ENCODE peak calls at places on chromosomes 16 and 17, in four cellular contexts. J, H, K and I are unnamed samples.

GRCh38 chr17:29977836-29978235 is 36.4 kb downstream of the EFCAB5 start:
- DNase-seq in J (no peak), H (no peak), K (no peak), I (no peak)

GRCh38 chr16:24135624-24136296 is 120.4 kb upstream of the CACNG3 start:
- DNase-seq in J (no peak), H (no peak), K (peak; percentile 88), I (no peak)

GRCh38 chr16:22225060-22225459 is 19.0 kb downstream of the EEF2K start:
- DNase-seq in J (no peak), H (no peak), K (no peak), I (no peak)

GRCh38 chr16:30437511-30438046 is 7.7 kb upstream of the DCTPP1 start:
- DNase-seq in J (no peak), H (no peak), K (no peak), I (no peak)

GRCh38 chr17:81400154-81400938 is 5.1 kb downstream of the BAHCC1 start:
- DNase-seq in J (peak; percentile 74), H (no peak), K (peak; percentile 70), I (no peak)

GRCh38 chr17:14201087-14201486 is 35.6 kb downstream of the CDRT15 start:
- DNase-seq in J (no peak), H (no peak), K (no peak), I (no peak)

GRCh38 chr16:89166696-89167424 is 4.7 kb upstream of the CDH15 start:
- DNase-seq in J (no peak), H (no peak), K (peak; percentile 48), I (no peak)

GRCh38 chr17:61379457-61380216 is 20.0 kb upstream of the TBX2 start:
- DNase-seq in J (no peak), H (no peak), K (no peak), I (no peak)

GRCh38 chr16:24986512-24987303 is 28.5 kb downstream of the ARHGAP17 start:
- DNase-seq in J (no peak), H (no peak), K (peak; percentile 89), I (no peak)

GRCh38 chr16:79723583-79724168 is 123.1 kb upstream of the MAF start:
- DNase-seq in J (no peak), H (no peak), K (no peak), I (no peak)

GRCh38 chr16:75319513-75320401 is 68.3 kb upstream of the BCAR1 start:
- DNase-seq in J (no peak), H (peak; percentile 78), K (no peak), I (no peak)

GRCh38 chr17:81349397-81350319 is 45.6 kb upstream of the BAHCC1 start:
- DNase-seq in J (no peak), H (no peak), K (peak; percentile 95), I (peak; percentile 61)

GRCh38 chr16:19382084-19382801 is 35.4 kb upstream of the TMC5 start:
- DNase-seq in J (no peak), H (no peak), K (no peak), I (no peak)

GRCh38 chr17:79082311-79083190 is 7.9 kb downstream of the ENGASE start:
- DNase-seq in J (peak; percentile 91), H (no peak), K (peak; percentile 66), I (peak; percentile 22)

GRCh38 chr17:83179378-83179777 is 100.0 kb downstream of the METRNL start:
- DNase-seq in J (no peak), H (no peak), K (no peak), I (no peak)

GRCh38 chr17:79073706-79074088 is 927 bp upstream of the ENGASE start:
- DNase-seq in J (no peak), H (no peak), K (no peak), I (no peak)

GRCh38 chr16:70522216-70523000 is 946 bp downstream of the COG4 start:
- DNase-seq in J (no peak), H (no peak), K (peak; percentile 11), I (no peak)

GRCh38 chr16:15396948-15397594 is 1.5 kb downstream of the MPV17L start:
- DNase-seq in J (no peak), H (no peak), K (no peak), I (no peak)

GRCh38 chr16:65004570-65004969 is 117.3 kb downstream of the CDH11 start:
- DNase-seq in J (no peak), H (no peak), K (no peak), I (no peak)

GRCh38 chr16:57371494-57372371 is 557 bp upstream of the CX3CL1 start:
- DNase-seq in J (no peak), H (no peak), K (no peak), I (no peak)

GRCh38 chr16:84532855-84533486 is 28.5 kb upstream of the MEAK7 start:
- DNase-seq in J (no peak), H (no peak), K (peak; percentile 49), I (no peak)

GRCh38 chr16:84534815-84535214 is 30.4 kb upstream of the MEAK7 start:
- DNase-seq in J (no peak), H (no peak), K (no peak), I (no peak)

GRCh38 chr16:84529607-84530006 is 25.1 kb upstream of the MEAK7 start:
- DNase-seq in J (no peak), H (no peak), K (no peak), I (no peak)

GRCh38 chr16:84530590-84530989 is 26.1 kb upstream of the MEAK7 start:
- DNase-seq in J (no peak), H (no peak), K (no peak), I (no peak)

DNA sequence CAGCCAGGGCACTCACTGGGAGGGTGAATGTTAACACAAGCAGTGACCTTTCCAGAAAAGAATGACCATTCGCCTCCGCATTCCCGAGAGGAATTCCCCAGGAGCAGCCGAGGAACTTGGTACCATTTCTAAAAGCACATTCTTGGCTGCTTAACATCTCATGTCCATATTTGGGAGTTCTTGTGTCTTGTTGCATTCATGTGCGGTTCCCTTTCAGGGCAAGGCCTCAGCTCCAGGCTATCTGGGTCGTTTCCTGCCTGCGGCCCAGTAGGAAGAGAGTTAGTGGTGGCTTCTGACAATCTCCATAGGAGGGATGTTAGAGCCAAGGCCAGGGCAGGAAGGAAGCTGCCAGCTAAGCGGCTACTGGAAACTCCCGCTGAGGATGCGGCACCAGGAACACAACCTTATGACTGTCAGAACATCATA is 27.9 kb upstream of the MEAK7 start:
- DNase-seq in J (no peak), H (no peak), K (no peak), I (no peak)
- TF ChIP-seq CEBPB in J (no peak), H (no peak), K (no peak), I (no peak)

DNA sequence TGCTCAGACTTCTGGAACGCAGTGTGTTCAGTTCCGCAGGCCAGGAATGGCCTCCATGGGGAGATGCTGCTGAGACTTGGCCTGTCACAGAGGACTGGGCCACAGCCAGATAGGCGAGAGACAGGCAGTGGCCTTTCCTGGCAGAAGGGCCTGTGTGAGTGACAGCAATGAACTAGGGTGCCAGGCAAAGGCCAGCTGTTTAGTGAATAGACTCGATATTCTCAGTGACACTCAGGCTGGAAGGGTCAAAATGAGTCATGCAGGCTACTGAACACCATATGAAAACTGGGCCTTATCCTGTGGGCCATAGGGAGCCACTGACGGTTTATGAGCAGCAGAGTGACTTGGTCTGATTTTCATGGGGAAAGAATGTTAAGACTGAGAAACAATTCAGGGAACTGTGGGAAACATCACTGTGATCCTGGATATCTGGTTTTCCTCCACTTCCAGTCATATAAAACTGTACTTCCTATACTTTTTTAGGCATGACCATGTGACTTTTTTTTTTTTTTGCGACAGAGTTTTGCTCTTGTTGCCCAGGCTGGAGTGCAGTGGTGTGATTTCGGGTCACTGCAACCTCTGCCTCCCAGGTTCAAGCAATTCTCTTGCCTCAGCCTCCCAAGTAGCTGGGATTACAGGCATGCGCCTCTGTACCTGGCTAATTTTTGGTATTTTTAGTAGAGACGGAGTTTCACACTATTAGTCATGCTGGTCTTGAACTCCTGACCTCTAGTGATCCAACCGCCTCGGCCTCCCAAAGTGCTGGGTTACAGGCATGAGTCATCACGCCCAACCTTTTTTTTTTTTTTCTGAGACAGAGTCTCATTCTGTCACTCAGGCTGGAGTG is 5.2 kb upstream of the NUBP1 start:
- DNase-seq in J (no peak), H (peak; percentile 82), K (peak; percentile 90), I (peak; percentile 79)
- TF ChIP-seq EGR1 in J (no peak), H (no peak), K (no peak), I (no peak)

GRCh38 chr17:57523926-57524634 is 221.0 kb downstream of the CCDC182 start:
- DNase-seq in J (no peak), H (no peak), K (no peak), I (peak; percentile 54)

GRCh38 chr17:57524790-57525543 is 220.1 kb downstream of the CCDC182 start:
- DNase-seq in J (no peak), H (no peak), K (no peak), I (no peak)

GRCh38 chr17:57521606-57522435 is 223.3 kb downstream of the CCDC182 start:
- DNase-seq in J (no peak), H (no peak), K (no peak), I (no peak)

GRCh38 chr17:57519800-57520199 is 225.3 kb downstream of the CCDC182 start:
- DNase-seq in J (no peak), H (no peak), K (no peak), I (no peak)

GRCh38 chr17:57522436-57523005 is 222.6 kb downstream of the CCDC182 start:
- DNase-seq in J (no peak), H (no peak), K (no peak), I (no peak)
- TF ChIP-seq CEBPB in J (no peak), H (no peak), K (no peak), I (no peak)

GRCh38 chr16:13936596-13937081 is 16.7 kb downstream of the ERCC4 start:
- DNase-seq in J (no peak), H (no peak), K (no peak), I (no peak)
- TF ChIP-seq EGR1 in J (no peak), H (no peak), K (no peak), I (no peak)

DNA sequence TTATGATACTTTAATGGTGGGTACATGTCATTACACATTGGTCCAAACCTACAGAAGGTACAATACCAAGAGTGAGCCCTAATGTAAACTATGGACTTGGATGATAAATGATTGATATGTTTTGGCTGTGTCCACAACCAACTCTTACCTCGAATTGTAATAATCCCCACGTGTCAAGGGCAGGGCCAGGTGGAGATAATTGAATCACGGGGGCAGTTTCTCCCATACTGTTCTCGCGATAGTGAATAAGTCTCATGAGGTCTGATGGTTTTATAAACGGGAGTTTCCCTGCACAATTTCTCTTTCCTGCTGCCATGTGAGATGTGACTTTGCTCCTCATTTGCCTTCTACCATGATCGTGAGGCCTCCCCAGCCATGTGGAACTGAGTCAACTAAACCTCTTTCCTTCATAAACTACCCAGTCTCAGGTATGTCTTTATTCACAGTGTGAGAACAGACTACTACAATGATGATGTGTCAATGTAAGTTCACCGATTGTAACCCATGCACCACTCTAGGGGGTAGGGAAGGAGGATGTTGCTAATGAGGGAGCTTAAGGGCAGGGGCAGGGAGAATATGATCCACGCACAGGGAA is 7.0 kb upstream of the METTL22 start:
- DNase-seq in J (no peak), H (no peak), K (no peak), I (no peak)
- TF ChIP-seq CEBPB in J (no peak), H (no peak), K (no peak), I (no peak)

DNA sequence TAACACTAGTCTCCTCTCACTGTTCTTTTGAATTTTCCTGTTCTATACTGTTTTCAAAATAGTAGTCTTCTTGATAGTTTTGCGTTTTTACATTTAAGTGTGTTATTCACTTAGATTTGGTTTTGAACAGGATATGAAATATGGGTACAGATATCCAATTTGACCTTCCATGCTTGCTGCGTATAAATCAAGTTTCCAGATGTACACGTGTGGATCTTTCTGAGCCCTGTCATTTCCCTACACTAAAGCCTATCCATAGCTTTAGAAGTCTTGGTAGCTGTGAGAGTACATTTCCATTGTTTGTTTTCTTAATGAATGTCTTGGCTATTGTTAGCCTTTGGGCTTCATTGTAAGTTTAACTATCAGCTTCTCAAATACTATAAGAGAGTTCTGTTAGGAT is 20.4 kb downstream of the CYLD start:
- DNase-seq in J (no peak), H (no peak), K (no peak), I (no peak)
- TF ChIP-seq EGR1 in J (no peak), H (no peak), K (no peak), I (no peak)